ENCODE peak calls at places on chromosomes 1 and 21, in seven cellular contexts. One of them, this sample, is unnamed.

GRCh38 chr1:61951731-61952585 is 209.7 kb downstream of the PATJ start:
- DNase-seq in cardiac muscle cell: peak; percentile 13
- DNase-seq in heart right ventricle: peak; percentile 38
- DNase-seq in neural progenitor cell: peak; percentile 28
- DNase-seq in mesothelial cell of epicardium: no peak
- DNase-seq in astrocyte of the spinal cord: peak; percentile 78
- DNase-seq in HFF-Myc: no peak
- DNase-seq in this sample: no peak

GRCh38 chr1:216521477-216521876 is 98.2 kb upstream of the USH2A start:
- DNase-seq in cardiac muscle cell: no peak
- DNase-seq in heart right ventricle: no peak
- DNase-seq in neural progenitor cell: no peak
- DNase-seq in mesothelial cell of epicardium: no peak
- DNase-seq in astrocyte of the spinal cord: no peak
- DNase-seq in HFF-Myc: no peak
- DNase-seq in this sample: no peak

GRCh38 chr1:111745670-111746613 is 6.7 kb upstream of the INKA2 start:
- DNase-seq in cardiac muscle cell: peak; percentile 65
- DNase-seq in heart right ventricle: no peak
- DNase-seq in neural progenitor cell: no peak
- DNase-seq in mesothelial cell of epicardium: no peak
- DNase-seq in astrocyte of the spinal cord: no peak
- DNase-seq in HFF-Myc: no peak
- DNase-seq in this sample: no peak

GRCh38 chr1:3219005-3219724 is 150.2 kb downstream of the PRDM16 start:
- DNase-seq in cardiac muscle cell: no peak
- DNase-seq in heart right ventricle: peak; percentile 81
- DNase-seq in neural progenitor cell: peak; percentile 68
- DNase-seq in mesothelial cell of epicardium: no peak
- DNase-seq in astrocyte of the spinal cord: peak; percentile 52
- DNase-seq in HFF-Myc: no peak
- DNase-seq in this sample: no peak

GRCh38 chr1:195345149-195345548 is 1263.1 kb downstream of the KCNT2 start:
- DNase-seq in cardiac muscle cell: peak; percentile 53
- DNase-seq in heart right ventricle: no peak
- DNase-seq in neural progenitor cell: peak; percentile 52
- DNase-seq in mesothelial cell of epicardium: no peak
- DNase-seq in astrocyte of the spinal cord: no peak
- DNase-seq in HFF-Myc: no peak
- DNase-seq in this sample: no peak

GRCh38 chr1:109892476-109893368 is 17.9 kb upstream of the CSF1 start:
- DNase-seq in cardiac muscle cell: no peak
- DNase-seq in heart right ventricle: no peak
- DNase-seq in neural progenitor cell: no peak
- DNase-seq in mesothelial cell of epicardium: peak; percentile 51
- DNase-seq in astrocyte of the spinal cord: no peak
- DNase-seq in HFF-Myc: no peak
- DNase-seq in this sample: no peak

GRCh38 chr1:24254783-24255182 is 64.4 kb upstream of the GRHL3 start:
- DNase-seq in cardiac muscle cell: no peak
- DNase-seq in heart right ventricle: no peak
- DNase-seq in neural progenitor cell: no peak
- DNase-seq in mesothelial cell of epicardium: no peak
- DNase-seq in astrocyte of the spinal cord: no peak
- DNase-seq in HFF-Myc: no peak
- DNase-seq in this sample: no peak

GRCh38 chr1:17239420-17239819 is 9.5 kb upstream of the PADI3 start:
- DNase-seq in cardiac muscle cell: peak; percentile 88
- DNase-seq in heart right ventricle: peak; percentile 39
- DNase-seq in neural progenitor cell: peak; percentile 93
- DNase-seq in mesothelial cell of epicardium: peak; percentile 52
- DNase-seq in astrocyte of the spinal cord: peak; percentile 96
- DNase-seq in HFF-Myc: peak; percentile 93
- DNase-seq in this sample: no peak

GRCh38 chr21:36499578-36500471 is 19.9 kb upstream of the CLDN14 start:
- DNase-seq in cardiac muscle cell: no peak
- DNase-seq in heart right ventricle: no peak
- DNase-seq in neural progenitor cell: no peak
- DNase-seq in mesothelial cell of epicardium: no peak
- DNase-seq in astrocyte of the spinal cord: peak; percentile 16
- DNase-seq in HFF-Myc: no peak
- DNase-seq in this sample: no peak

GRCh38 chr1:228862542-228863505 is 127.5 kb downstream of the RHOU start:
- DNase-seq in cardiac muscle cell: no peak
- DNase-seq in heart right ventricle: no peak
- DNase-seq in neural progenitor cell: no peak
- DNase-seq in mesothelial cell of epicardium: no peak
- DNase-seq in astrocyte of the spinal cord: no peak
- DNase-seq in HFF-Myc: no peak
- DNase-seq in this sample: no peak

GRCh38 chr1:66300986-66301451 is 232.9 kb upstream of the SGIP1 start:
- DNase-seq in cardiac muscle cell: no peak
- DNase-seq in heart right ventricle: no peak
- DNase-seq in neural progenitor cell: no peak
- DNase-seq in mesothelial cell of epicardium: no peak
- DNase-seq in astrocyte of the spinal cord: peak; percentile 70
- DNase-seq in HFF-Myc: no peak
- DNase-seq in this sample: no peak

GRCh38 chr1:167628754-167629515 is 1.1 kb upstream of the RCSD1 start:
- DNase-seq in cardiac muscle cell: no peak
- DNase-seq in heart right ventricle: no peak
- DNase-seq in neural progenitor cell: no peak
- DNase-seq in mesothelial cell of epicardium: no peak
- DNase-seq in astrocyte of the spinal cord: no peak
- DNase-seq in HFF-Myc: no peak
- DNase-seq in this sample: no peak

GRCh38 chr21:35606578-35606977 is 453.7 kb downstream of the SETD4 start:
- DNase-seq in cardiac muscle cell: no peak
- DNase-seq in heart right ventricle: no peak
- DNase-seq in neural progenitor cell: no peak
- DNase-seq in mesothelial cell of epicardium: no peak
- DNase-seq in astrocyte of the spinal cord: no peak
- DNase-seq in HFF-Myc: no peak
- DNase-seq in this sample: no peak

GRCh38 chr1:121483961-121484424 is 299.2 kb downstream of the SRGAP2C start:
- DNase-seq in cardiac muscle cell: no peak
- DNase-seq in heart right ventricle: no peak
- DNase-seq in neural progenitor cell: no peak
- DNase-seq in mesothelial cell of epicardium: no peak
- DNase-seq in astrocyte of the spinal cord: peak; percentile 41
- DNase-seq in HFF-Myc: peak; percentile 2
- DNase-seq in this sample: no peak

GRCh38 chr1:18751425-18751824 is 108.0 kb downstream of the TAS1R2 start:
- DNase-seq in cardiac muscle cell: no peak
- DNase-seq in heart right ventricle: no peak
- DNase-seq in neural progenitor cell: no peak
- DNase-seq in mesothelial cell of epicardium: no peak
- DNase-seq in astrocyte of the spinal cord: no peak
- DNase-seq in HFF-Myc: no peak
- DNase-seq in this sample: no peak

GRCh38 chr1:20165522-20165951 is 20.4 kb upstream of the UBXN10 start:
- DNase-seq in cardiac muscle cell: no peak
- DNase-seq in heart right ventricle: no peak
- DNase-seq in neural progenitor cell: peak; percentile 31
- DNase-seq in mesothelial cell of epicardium: no peak
- DNase-seq in astrocyte of the spinal cord: no peak
- DNase-seq in HFF-Myc: no peak
- DNase-seq in this sample: no peak

GRCh38 chr1:187605736-187606135 is 777.0 kb downstream of the PLA2G4A start:
- DNase-seq in cardiac muscle cell: no peak
- DNase-seq in heart right ventricle: no peak
- DNase-seq in neural progenitor cell: peak; percentile 9
- DNase-seq in mesothelial cell of epicardium: no peak
- DNase-seq in astrocyte of the spinal cord: no peak
- DNase-seq in HFF-Myc: no peak
- DNase-seq in this sample: no peak

GRCh38 chr1:1925437-1926345 is 6.6 kb upstream of the TMEM52 start:
- DNase-seq in cardiac muscle cell: no peak
- DNase-seq in heart right ventricle: no peak
- DNase-seq in neural progenitor cell: no peak
- DNase-seq in mesothelial cell of epicardium: no peak
- DNase-seq in astrocyte of the spinal cord: no peak
- DNase-seq in HFF-Myc: no peak
- DNase-seq in this sample: no peak

GRCh38 chr1:63042278-63042677 is 258.3 kb downstream of the ATG4C start:
- DNase-seq in cardiac muscle cell: peak; percentile 84
- DNase-seq in heart right ventricle: no peak
- DNase-seq in neural progenitor cell: peak; percentile 36
- DNase-seq in mesothelial cell of epicardium: no peak
- DNase-seq in astrocyte of the spinal cord: no peak
- DNase-seq in HFF-Myc: no peak
- DNase-seq in this sample: no peak

DNA sequence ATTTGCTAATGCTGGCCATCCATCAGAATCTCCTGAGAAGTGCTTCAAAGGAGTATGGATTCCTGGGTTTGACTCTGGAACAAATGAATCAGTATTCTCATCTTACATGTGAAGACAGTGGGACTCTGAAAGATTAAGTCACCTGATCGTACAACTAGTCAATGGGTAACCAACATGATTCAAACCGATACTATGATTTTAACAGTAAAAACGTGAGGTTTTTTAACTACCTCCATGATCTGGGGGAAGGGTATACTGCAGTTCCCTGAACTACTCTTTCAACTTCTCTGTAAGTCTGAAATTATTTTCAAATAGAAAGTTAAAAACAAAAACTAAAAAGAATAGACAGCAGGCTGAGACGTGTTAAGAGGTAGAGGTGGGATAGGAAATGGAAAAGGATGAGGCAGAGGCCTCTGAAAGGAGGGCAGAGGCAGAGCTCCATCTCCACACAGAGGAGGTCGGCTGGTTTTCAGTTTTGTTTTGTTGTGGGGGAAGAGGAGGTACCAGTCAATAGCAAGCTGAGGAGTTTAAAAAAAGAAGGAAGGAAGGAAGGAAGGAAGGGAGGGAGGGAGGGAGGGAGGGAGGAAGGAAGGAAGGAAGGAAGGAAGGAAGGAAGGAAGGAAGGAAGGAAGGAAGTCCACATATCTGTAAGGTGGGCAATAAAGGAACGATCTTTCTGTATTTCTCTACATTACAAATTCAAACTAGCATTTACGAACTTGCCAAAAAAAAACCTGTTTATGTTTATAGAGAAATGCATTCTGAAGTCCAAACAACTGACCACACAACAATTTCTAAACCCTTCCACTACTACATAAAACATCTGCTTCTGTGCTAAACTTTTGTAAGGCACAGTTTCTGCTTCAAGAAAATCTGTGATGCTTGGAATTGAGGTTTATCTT is 213.1 kb downstream of the RERE start:
- DNase-seq in cardiac muscle cell: no peak
- DNase-seq in heart right ventricle: no peak
- DNase-seq in neural progenitor cell: no peak
- DNase-seq in mesothelial cell of epicardium: no peak
- DNase-seq in astrocyte of the spinal cord: no peak
- DNase-seq in HFF-Myc: no peak
- DNase-seq in this sample: no peak
- TF ChIP-seq CTCF in cardiac muscle cell: no peak
- TF ChIP-seq CTCF in heart right ventricle: no peak
- TF ChIP-seq CTCF in neural progenitor cell: no peak
- TF ChIP-seq CTCF in mesothelial cell of epicardium: no peak
- TF ChIP-seq CTCF in astrocyte of the spinal cord: no peak
- TF ChIP-seq CTCF in HFF-Myc: no peak
- TF ChIP-seq CTCF in this sample: no peak

GRCh38 chr1:47456250-47456649 is 18.4 kb downstream of the FOXD2 start:
- DNase-seq in cardiac muscle cell: no peak
- DNase-seq in heart right ventricle: no peak
- DNase-seq in neural progenitor cell: no peak
- DNase-seq in mesothelial cell of epicardium: no peak
- DNase-seq in astrocyte of the spinal cord: no peak
- DNase-seq in HFF-Myc: no peak
- DNase-seq in this sample: no peak
- TF ChIP-seq CTCF in cardiac muscle cell: no peak
- TF ChIP-seq CTCF in heart right ventricle: no peak
- TF ChIP-seq CTCF in neural progenitor cell: no peak
- TF ChIP-seq CTCF in mesothelial cell of epicardium: no peak
- TF ChIP-seq CTCF in astrocyte of the spinal cord: no peak
- TF ChIP-seq CTCF in HFF-Myc: no peak
- TF ChIP-seq CTCF in this sample: no peak

DNA sequence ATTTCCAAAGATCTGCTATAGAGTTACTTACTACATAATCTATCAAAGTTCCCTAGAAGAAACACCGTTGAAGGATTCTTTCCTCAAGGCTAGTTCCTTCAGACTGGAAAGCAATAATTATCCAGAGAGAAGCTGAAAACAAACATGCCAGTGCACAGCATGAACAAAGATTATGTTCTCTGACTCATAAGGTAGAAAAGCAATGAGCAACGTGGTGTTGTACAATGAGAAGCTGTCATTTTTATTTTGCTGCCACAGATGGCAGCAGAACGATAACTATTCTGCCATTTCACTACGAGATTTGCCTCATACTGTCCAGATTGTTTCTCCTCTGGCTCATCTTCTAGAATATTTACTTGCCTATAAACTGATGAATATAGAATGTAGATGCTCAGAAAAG is 10.7 kb downstream of the EXTL2 start:
- DNase-seq in cardiac muscle cell: no peak
- DNase-seq in heart right ventricle: no peak
- DNase-seq in neural progenitor cell: no peak
- DNase-seq in mesothelial cell of epicardium: no peak
- DNase-seq in astrocyte of the spinal cord: peak; percentile 82
- DNase-seq in HFF-Myc: no peak
- DNase-seq in this sample: no peak
- TF ChIP-seq CTCF in cardiac muscle cell: no peak
- TF ChIP-seq CTCF in heart right ventricle: no peak
- TF ChIP-seq CTCF in neural progenitor cell: no peak
- TF ChIP-seq CTCF in mesothelial cell of epicardium: no peak
- TF ChIP-seq CTCF in astrocyte of the spinal cord: peak; percentile 32
- TF ChIP-seq CTCF in HFF-Myc: no peak
- TF ChIP-seq CTCF in this sample: no peak

DNA sequence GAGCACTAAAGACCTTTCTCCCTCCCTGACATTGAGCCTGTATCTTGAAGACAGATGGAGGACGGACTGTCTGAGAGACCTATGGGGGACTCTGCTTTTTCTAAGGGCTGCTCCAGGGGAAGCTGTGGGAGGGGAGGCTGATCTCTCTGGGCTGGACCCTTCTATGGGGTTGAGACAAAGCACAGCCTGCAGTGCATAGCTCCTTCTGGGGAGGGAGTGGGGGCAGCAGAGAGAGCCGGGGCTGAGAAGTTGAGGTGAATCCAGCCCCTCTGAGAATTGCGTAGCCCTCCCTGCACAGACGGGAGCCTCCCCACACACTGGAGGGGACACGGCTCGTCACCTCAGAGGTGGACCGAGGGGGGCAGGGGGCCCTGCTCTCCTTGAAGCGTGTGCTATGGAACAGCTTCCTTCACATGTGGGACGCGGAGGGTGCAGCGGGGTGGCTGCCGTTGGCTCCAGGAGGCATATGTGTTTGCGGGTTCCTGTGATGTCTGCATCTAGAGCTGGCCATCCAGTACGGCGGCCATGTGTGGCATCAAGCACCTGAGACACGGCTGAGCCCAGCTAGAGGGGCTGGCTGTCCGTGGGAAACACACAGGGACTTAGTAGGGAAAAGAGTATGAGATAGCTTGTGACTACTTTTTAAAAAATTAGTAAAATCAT is 299.1 kb downstream of the CAMTA1 start:
- DNase-seq in cardiac muscle cell: no peak
- DNase-seq in heart right ventricle: no peak
- DNase-seq in neural progenitor cell: peak; percentile 54
- DNase-seq in mesothelial cell of epicardium: no peak
- DNase-seq in astrocyte of the spinal cord: no peak
- DNase-seq in HFF-Myc: no peak
- DNase-seq in this sample: no peak
- TF ChIP-seq CTCF in cardiac muscle cell: no peak
- TF ChIP-seq CTCF in heart right ventricle: no peak
- TF ChIP-seq CTCF in neural progenitor cell: peak; percentile 36
- TF ChIP-seq CTCF in mesothelial cell of epicardium: no peak
- TF ChIP-seq CTCF in astrocyte of the spinal cord: no peak
- TF ChIP-seq CTCF in HFF-Myc: no peak
- TF ChIP-seq CTCF in this sample: no peak

This sample was measured in activated B cell treated with CpG ODN at 0.5 μM for 24 hours.